ENCODE peak calls at places on chromosomes 7 and 10, in seven cellular contexts. One of them, this sample, is unnamed.
A peak's percentile ranks its signal among the peaks of the same experiment; 100 is the strongest.

GRCh38 chr7:106045592-106045991 is 66.5 kb downstream of the SYPL1 start:
- DNase-seq in heart left ventricle: no peak
- DNase-seq in body of pancreas: no peak
- DNase-seq in NB4: no peak
- DNase-seq in transverse colon: no peak
- DNase-seq in HCT116: no peak
- DNase-seq in GM12878: no peak
- DNase-seq in this sample: no peak

GRCh38 chr10:60718891-60719290 is 59.4 kb upstream of the CDK1 start:
- DNase-seq in heart left ventricle: no peak
- DNase-seq in body of pancreas: no peak
- DNase-seq in NB4: no peak
- DNase-seq in transverse colon: no peak
- DNase-seq in HCT116: no peak
- DNase-seq in GM12878: no peak
- DNase-seq in this sample: no peak

GRCh38 chr10:103969436-103969835 is 2.5 kb downstream of the SLK start:
- DNase-seq in heart left ventricle: no peak
- DNase-seq in body of pancreas: no peak
- DNase-seq in NB4: peak; percentile 30
- DNase-seq in transverse colon: no peak
- DNase-seq in HCT116: no peak
- DNase-seq in GM12878: no peak
- DNase-seq in this sample: no peak

GRCh38 chr7:112207106-112207592 is 654 bp downstream of the ZNF277 start:
- DNase-seq in heart left ventricle: no peak
- DNase-seq in body of pancreas: no peak
- DNase-seq in NB4: peak; percentile 35
- DNase-seq in transverse colon: no peak
- DNase-seq in HCT116: no peak
- DNase-seq in GM12878: no peak
- DNase-seq in this sample: peak; percentile 13

GRCh38 chr7:141161550-141161949 is 87.7 kb downstream of the TMEM178B start:
- DNase-seq in heart left ventricle: no peak
- DNase-seq in body of pancreas: no peak
- DNase-seq in NB4: no peak
- DNase-seq in transverse colon: no peak
- DNase-seq in HCT116: no peak
- DNase-seq in GM12878: no peak
- DNase-seq in this sample: no peak

GRCh38 chr10:49520122-49520775 is 18.7 kb downstream of the ERCC6 start:
- DNase-seq in heart left ventricle: no peak
- DNase-seq in body of pancreas: no peak
- DNase-seq in NB4: no peak
- DNase-seq in transverse colon: no peak
- DNase-seq in HCT116: no peak
- DNase-seq in GM12878: no peak
- DNase-seq in this sample: no peak

GRCh38 chr7:137325927-137326326 is 17.6 kb downstream of the PTN start:
- DNase-seq in heart left ventricle: no peak
- DNase-seq in body of pancreas: no peak
- DNase-seq in NB4: no peak
- DNase-seq in transverse colon: no peak
- DNase-seq in HCT116: no peak
- DNase-seq in GM12878: no peak
- DNase-seq in this sample: no peak

GRCh38 chr7:36777062-36777461 is 52.8 kb upstream of the AOAH start:
- DNase-seq in heart left ventricle: no peak
- DNase-seq in body of pancreas: no peak
- DNase-seq in NB4: peak; percentile 39
- DNase-seq in transverse colon: peak; percentile 11
- DNase-seq in HCT116: no peak
- DNase-seq in GM12878: no peak
- DNase-seq in this sample: no peak

GRCh38 chr7:121078701-121079227 is 90.3 kb downstream of the CPED1 start:
- DNase-seq in heart left ventricle: no peak
- DNase-seq in body of pancreas: no peak
- DNase-seq in NB4: no peak
- DNase-seq in transverse colon: no peak
- DNase-seq in HCT116: no peak
- DNase-seq in GM12878: no peak
- DNase-seq in this sample: no peak

GRCh38 chr7:75687246-75688088 is 51.3 kb downstream of the HIP1 start:
- DNase-seq in heart left ventricle: no peak
- DNase-seq in body of pancreas: no peak
- DNase-seq in NB4: no peak
- DNase-seq in transverse colon: no peak
- DNase-seq in HCT116: no peak
- DNase-seq in GM12878: no peak
- DNase-seq in this sample: no peak

GRCh38 chr10:83819609-83820008 is 319.7 kb upstream of the GHITM start:
- DNase-seq in heart left ventricle: no peak
- DNase-seq in body of pancreas: no peak
- DNase-seq in NB4: no peak
- DNase-seq in transverse colon: no peak
- DNase-seq in HCT116: no peak
- DNase-seq in GM12878: no peak
- DNase-seq in this sample: no peak

DNA sequence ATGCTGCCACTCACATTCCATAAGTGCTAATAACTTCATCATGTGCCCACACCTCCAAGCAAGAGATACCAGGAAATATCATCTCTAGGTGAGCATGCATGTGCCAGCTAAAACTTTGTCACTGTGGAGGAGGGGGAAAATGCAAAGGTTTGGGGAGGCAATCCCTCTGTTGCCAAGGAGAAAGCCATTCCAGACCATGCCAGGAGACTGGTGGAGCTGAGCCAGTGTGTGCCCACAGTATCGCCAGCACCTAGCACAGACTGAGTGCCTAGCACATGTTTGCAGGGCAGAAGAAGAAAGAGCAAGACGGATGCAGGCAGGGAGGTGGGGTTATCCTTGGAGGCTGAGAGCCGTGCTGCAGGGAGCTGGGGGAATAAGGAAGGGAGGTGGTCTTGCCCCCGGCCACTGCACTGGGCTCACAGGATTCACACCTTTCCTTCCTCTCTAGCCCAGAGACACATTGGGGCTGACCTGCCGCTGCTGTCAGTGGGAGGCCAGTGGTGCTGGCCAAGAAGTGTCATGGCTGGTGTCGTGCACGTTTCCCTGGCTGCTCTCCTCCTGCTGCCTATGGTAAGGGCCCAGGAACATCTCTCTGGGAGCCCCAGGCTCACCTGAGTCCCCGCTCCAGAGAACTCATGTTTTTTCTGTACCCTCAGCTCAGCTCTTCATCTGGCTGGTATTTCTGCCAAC is 10.8 kb downstream of the ADCYAP1R1 start:
- DNase-seq in heart left ventricle: no peak
- DNase-seq in body of pancreas: no peak
- DNase-seq in NB4: no peak
- DNase-seq in transverse colon: no peak
- DNase-seq in HCT116: no peak
- DNase-seq in GM12878: no peak
- DNase-seq in this sample: no peak
- TF ChIP-seq POLR2A in heart left ventricle: no peak
- TF ChIP-seq POLR2A in body of pancreas: no peak
- TF ChIP-seq POLR2A in NB4: no peak
- TF ChIP-seq POLR2A in transverse colon: no peak
- TF ChIP-seq POLR2A in HCT116: no peak
- TF ChIP-seq POLR2A in GM12878: no peak
- TF ChIP-seq POLR2A in this sample: no peak

GRCh38 chr10:80408198-80409085 is at the start of gene PRXL2A:
- DNase-seq in heart left ventricle: peak; percentile 92
- DNase-seq in body of pancreas: peak; percentile 86
- DNase-seq in NB4: peak; percentile 68
- DNase-seq in transverse colon: peak; percentile 89
- DNase-seq in HCT116: no peak
- DNase-seq in GM12878: no peak
- DNase-seq in this sample: peak; percentile 42
- TF ChIP-seq POLR2A in heart left ventricle: peak; percentile 70
- TF ChIP-seq POLR2A in body of pancreas: peak; percentile 42
- TF ChIP-seq POLR2A in NB4: no peak
- TF ChIP-seq POLR2A in transverse colon: peak; percentile 63
- TF ChIP-seq POLR2A in HCT116: peak; percentile 76
- TF ChIP-seq POLR2A in GM12878: peak; percentile 72
- TF ChIP-seq POLR2A in this sample: no peak

GRCh38 chr10:110210663-110211454 is 3.5 kb downstream of the MXI1 start:
- DNase-seq in heart left ventricle: peak; percentile 97
- DNase-seq in body of pancreas: peak; percentile 99
- DNase-seq in NB4: peak; percentile 98
- DNase-seq in transverse colon: peak; percentile 98
- DNase-seq in HCT116: peak; percentile 99
- DNase-seq in GM12878: peak; percentile 90
- DNase-seq in this sample: peak; percentile 97

GRCh38 chr10:110207805-110208613 is 604 bp downstream of the MXI1 start:
- DNase-seq in heart left ventricle: peak; percentile 43
- DNase-seq in body of pancreas: no peak
- DNase-seq in NB4: peak; percentile 90
- DNase-seq in transverse colon: peak; percentile 53
- DNase-seq in HCT116: no peak
- DNase-seq in GM12878: no peak
- DNase-seq in this sample: peak; percentile 29

GRCh38 chr10:110209926-110210662 is 2.7 kb downstream of the MXI1 start:
- DNase-seq in heart left ventricle: peak; percentile 81
- DNase-seq in body of pancreas: peak; percentile 67
- DNase-seq in NB4: peak; percentile 67
- DNase-seq in transverse colon: peak; percentile 64
- DNase-seq in HCT116: no peak
- DNase-seq in GM12878: no peak
- DNase-seq in this sample: no peak

GRCh38 chr10:110208614-110209398 is 1.4 kb downstream of the MXI1 start:
- DNase-seq in heart left ventricle: peak; percentile 59
- DNase-seq in body of pancreas: peak; percentile 33
- DNase-seq in NB4: peak; percentile 78
- DNase-seq in transverse colon: peak; percentile 49
- DNase-seq in HCT116: no peak
- DNase-seq in GM12878: no peak
- DNase-seq in this sample: no peak

DNA sequence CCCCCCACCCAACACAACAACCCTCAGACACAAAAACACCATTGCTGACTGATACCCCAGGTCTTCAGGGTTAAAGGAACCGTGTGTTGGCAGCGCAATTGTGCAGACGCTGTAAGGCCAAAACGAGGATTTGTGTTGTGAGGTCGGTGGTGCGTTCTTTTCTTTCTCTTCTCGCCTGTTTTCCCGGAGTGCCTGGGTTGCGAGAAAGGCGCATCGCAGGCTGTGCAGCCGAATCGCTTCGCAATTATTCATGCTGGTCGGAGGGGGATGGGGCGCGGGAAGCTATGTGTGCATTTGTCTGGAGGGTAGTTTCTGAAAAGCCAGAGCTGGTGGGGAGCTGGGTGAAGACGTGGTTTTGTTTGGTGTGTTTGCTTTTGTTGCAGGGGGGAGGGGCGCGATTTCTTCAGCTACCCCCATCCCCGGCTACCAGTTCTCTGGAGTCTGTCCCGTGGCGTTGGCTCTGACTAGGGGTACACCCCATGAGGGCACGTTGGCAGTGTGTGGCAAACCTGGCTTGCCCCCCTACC is 2.1 kb downstream of the MXI1 start:
- DNase-seq in heart left ventricle: peak; percentile 71
- DNase-seq in body of pancreas: peak; percentile 76
- DNase-seq in NB4: peak; percentile 83
- DNase-seq in transverse colon: peak; percentile 71
- DNase-seq in HCT116: peak; percentile 59
- DNase-seq in GM12878: no peak
- DNase-seq in this sample: peak; percentile 50
- TF ChIP-seq POLR2A in heart left ventricle: no peak
- TF ChIP-seq POLR2A in body of pancreas: peak; percentile 8
- TF ChIP-seq POLR2A in NB4: no peak
- TF ChIP-seq POLR2A in transverse colon: peak; percentile 42
- TF ChIP-seq POLR2A in HCT116: no peak
- TF ChIP-seq POLR2A in GM12878: no peak
- TF ChIP-seq POLR2A in this sample: no peak

DNA sequence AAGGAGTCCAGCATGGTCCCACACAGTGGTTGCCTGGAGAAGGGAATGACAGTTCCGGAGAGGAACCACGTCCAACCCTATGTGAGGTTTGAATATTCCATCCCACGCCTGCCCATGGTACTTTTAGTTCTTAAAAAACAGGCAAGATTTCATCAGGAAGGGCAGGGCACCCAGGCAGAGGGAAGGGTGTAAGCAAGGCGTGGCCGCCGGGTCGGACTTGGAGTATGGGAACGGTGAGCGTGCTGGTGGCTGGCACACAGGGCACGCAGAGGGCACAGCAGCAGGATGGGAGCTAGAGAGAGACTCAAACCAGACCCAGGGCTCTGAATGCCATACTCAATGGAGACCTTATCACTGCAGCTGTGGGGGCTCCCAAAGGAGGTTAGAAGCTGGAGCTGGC is 34.3 kb downstream of the FAM53B start:
- DNase-seq in heart left ventricle: peak; percentile 73
- DNase-seq in body of pancreas: no peak
- DNase-seq in NB4: no peak
- DNase-seq in transverse colon: peak; percentile 85
- DNase-seq in HCT116: no peak
- DNase-seq in GM12878: no peak
- DNase-seq in this sample: no peak
- TF ChIP-seq POLR2A in heart left ventricle: peak; percentile 15
- TF ChIP-seq POLR2A in body of pancreas: no peak
- TF ChIP-seq POLR2A in NB4: no peak
- TF ChIP-seq POLR2A in transverse colon: peak; percentile 65
- TF ChIP-seq POLR2A in HCT116: no peak
- TF ChIP-seq POLR2A in GM12878: no peak
- TF ChIP-seq POLR2A in this sample: no peak

GRCh38 chr7:74222851-74223710 is 13.3 kb downstream of the LAT2 start:
- DNase-seq in heart left ventricle: no peak
- DNase-seq in body of pancreas: no peak
- DNase-seq in NB4: peak; percentile 55
- DNase-seq in transverse colon: no peak
- DNase-seq in HCT116: no peak
- DNase-seq in GM12878: no peak
- DNase-seq in this sample: no peak
- TF ChIP-seq POLR2A in heart left ventricle: no peak
- TF ChIP-seq POLR2A in body of pancreas: no peak
- TF ChIP-seq POLR2A in NB4: no peak
- TF ChIP-seq POLR2A in transverse colon: no peak
- TF ChIP-seq POLR2A in HCT116: no peak
- TF ChIP-seq POLR2A in GM12878: peak; percentile 57
- TF ChIP-seq POLR2A in this sample: no peak

DNA sequence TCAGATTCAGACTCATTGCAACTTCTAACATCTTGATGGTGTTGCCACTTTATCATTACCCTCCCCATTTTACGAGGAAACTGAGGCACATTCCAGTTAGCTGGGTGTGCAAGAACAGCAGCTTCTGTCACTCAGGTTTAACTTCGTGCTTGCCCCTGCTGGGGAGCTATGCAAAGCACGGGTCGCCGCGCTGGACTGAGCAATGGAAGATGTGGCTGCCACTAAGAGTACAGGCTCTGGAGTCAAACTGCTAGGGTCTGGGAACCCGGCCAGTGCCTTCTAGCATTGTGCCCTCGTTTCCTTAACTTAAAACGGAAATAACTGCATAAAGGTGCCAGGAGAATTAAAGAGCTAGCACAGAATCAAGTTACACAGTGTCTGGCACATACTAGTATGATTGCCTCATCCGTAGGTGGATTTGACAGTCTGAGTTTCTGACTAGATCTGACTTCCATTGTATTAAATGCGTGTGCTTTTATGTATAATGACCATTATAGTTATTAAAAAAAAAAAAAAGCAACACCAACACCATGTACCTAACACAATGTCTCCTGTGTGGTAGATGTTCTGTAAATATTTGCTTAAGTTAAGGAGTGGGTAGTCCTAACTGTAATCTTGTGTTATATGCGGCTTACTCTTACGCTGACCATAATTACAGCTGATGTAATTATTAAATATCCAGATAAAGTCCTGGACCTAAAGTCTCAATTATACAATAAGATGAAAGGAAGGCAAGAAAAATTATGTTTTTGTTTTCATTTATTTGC is 842 bp downstream of the ZNF22 start:
- DNase-seq in heart left ventricle: peak; percentile 88
- DNase-seq in body of pancreas: peak; percentile 87
- DNase-seq in NB4: peak; percentile 84
- DNase-seq in transverse colon: peak; percentile 66
- DNase-seq in HCT116: no peak
- DNase-seq in GM12878: peak; percentile 44
- DNase-seq in this sample: peak; percentile 65
- TF ChIP-seq POLR2A in heart left ventricle: no peak
- TF ChIP-seq POLR2A in body of pancreas: peak; percentile 59
- TF ChIP-seq POLR2A in NB4: no peak
- TF ChIP-seq POLR2A in transverse colon: peak; percentile 39
- TF ChIP-seq POLR2A in HCT116: no peak
- TF ChIP-seq POLR2A in GM12878: no peak
- TF ChIP-seq POLR2A in this sample: peak; percentile 37